ENCODE peak calls at places on chromosome 11, in four cellular contexts. One of them, this sample, is unnamed.

GRCh38 chr11:70397336-70397982 is 870 bp upstream of the CTTN start:
- DNase-seq in ovary: no peak
- DNase-seq in NT2/D1: no peak
- DNase-seq in CD8-positive, alpha-beta memory T cell: no peak
- DNase-seq in this sample: no peak

GRCh38 chr11:95563173-95563572 is 226.4 kb downstream of the FAM76B start:
- DNase-seq in ovary: no peak
- DNase-seq in NT2/D1: no peak
- DNase-seq in CD8-positive, alpha-beta memory T cell: no peak
- DNase-seq in this sample: no peak

GRCh38 chr11:62614275-62614674 is 1.2 kb downstream of the ROM1 start:
- DNase-seq in ovary: no peak
- DNase-seq in NT2/D1: no peak
- DNase-seq in CD8-positive, alpha-beta memory T cell: no peak
- DNase-seq in this sample: no peak

GRCh38 chr11:12053606-12054361 is 45.4 kb upstream of the DKK3 start:
- DNase-seq in ovary: no peak
- DNase-seq in NT2/D1: no peak
- DNase-seq in CD8-positive, alpha-beta memory T cell: no peak
- DNase-seq in this sample: no peak

GRCh38 chr11:76789443-76789719 is 6.2 kb downstream of the TSKU start:
- DNase-seq in ovary: no peak
- DNase-seq in NT2/D1: no peak
- DNase-seq in CD8-positive, alpha-beta memory T cell: no peak
- DNase-seq in this sample: no peak

GRCh38 chr11:82790723-82791487 is 57.2 kb upstream of the FAM181B start:
- DNase-seq in ovary: no peak
- DNase-seq in NT2/D1: no peak
- DNase-seq in CD8-positive, alpha-beta memory T cell: no peak
- DNase-seq in this sample: peak; percentile 92

GRCh38 chr11:125270711-125271110 is 106.2 kb downstream of the PKNOX2 start:
- DNase-seq in ovary: no peak
- DNase-seq in NT2/D1: no peak
- DNase-seq in CD8-positive, alpha-beta memory T cell: no peak
- DNase-seq in this sample: no peak

GRCh38 chr11:17741487-17741886 is 6.9 kb downstream of the KCNC1 start:
- DNase-seq in ovary: no peak
- DNase-seq in NT2/D1: no peak
- DNase-seq in CD8-positive, alpha-beta memory T cell: no peak
- DNase-seq in this sample: no peak

DNA sequence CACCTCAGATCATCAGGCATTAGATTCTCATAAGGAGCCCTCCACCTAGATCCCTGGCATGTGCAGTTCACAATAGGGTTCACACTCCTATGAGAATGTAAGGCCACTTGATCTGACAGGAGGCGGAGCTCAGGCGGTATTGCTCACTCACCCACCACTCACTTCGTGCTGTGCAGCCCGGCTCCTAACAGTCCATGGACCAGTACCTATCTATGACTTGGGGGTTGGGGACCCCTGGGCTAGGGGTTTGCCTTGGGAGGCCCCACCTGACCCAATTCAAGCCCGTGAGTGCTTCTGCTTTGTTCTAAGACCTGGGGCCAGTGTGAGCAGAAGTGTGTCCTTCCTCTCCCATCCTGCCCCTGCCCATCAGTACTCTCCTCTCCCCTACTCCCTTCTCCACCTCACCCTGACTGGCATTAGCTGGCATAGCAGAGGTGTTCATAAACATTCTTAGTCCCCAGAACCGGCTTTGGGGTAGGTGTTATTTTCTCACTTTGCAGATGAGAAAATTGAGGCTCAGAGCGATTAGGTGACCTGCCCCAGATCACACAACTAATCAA is 2.2 kb downstream of the APOC3 start:
- DNase-seq in ovary: no peak
- DNase-seq in NT2/D1: no peak
- DNase-seq in CD8-positive, alpha-beta memory T cell: no peak
- DNase-seq in this sample: no peak
- H3K4me3 ChIP-seq in ovary: no peak overlapping the region
- H3K4me3 ChIP-seq in NT2/D1: no peak overlapping the region
- H3K4me3 ChIP-seq in CD8-positive, alpha-beta memory T cell: no peak overlapping the region
- H3K4me3 ChIP-seq in this sample: no peak overlapping the region

GRCh38 chr11:859394-860131 is 16.9 kb downstream of the TSPAN4 start:
- DNase-seq in ovary: peak; percentile 87
- DNase-seq in NT2/D1: no peak
- DNase-seq in CD8-positive, alpha-beta memory T cell: no peak
- DNase-seq in this sample: peak; percentile 90
- H3K4me3 ChIP-seq in ovary: no peak overlapping the region
- H3K4me3 ChIP-seq in NT2/D1: no peak overlapping the region
- H3K4me3 ChIP-seq in CD8-positive, alpha-beta memory T cell: no peak overlapping the region
- H3K4me3 ChIP-seq in this sample: peak overlapping the region; percentile 38

GRCh38 chr11:9740202-9740881 is 76.5 kb downstream of the SWAP70 start:
- DNase-seq in ovary: no peak
- DNase-seq in NT2/D1: no peak
- DNase-seq in CD8-positive, alpha-beta memory T cell: no peak
- DNase-seq in this sample: no peak

GRCh38 chr11:9736365-9736764 is 72.5 kb downstream of the SWAP70 start:
- DNase-seq in ovary: no peak
- DNase-seq in NT2/D1: no peak
- DNase-seq in CD8-positive, alpha-beta memory T cell: no peak
- DNase-seq in this sample: no peak

GRCh38 chr11:9738126-9738525 is 74.2 kb downstream of the SWAP70 start:
- DNase-seq in ovary: no peak
- DNase-seq in NT2/D1: no peak
- DNase-seq in CD8-positive, alpha-beta memory T cell: no peak
- DNase-seq in this sample: no peak

GRCh38 chr11:9739108-9739507 is 75.2 kb downstream of the SWAP70 start:
- DNase-seq in ovary: no peak
- DNase-seq in NT2/D1: no peak
- DNase-seq in CD8-positive, alpha-beta memory T cell: no peak
- DNase-seq in this sample: no peak

DNA sequence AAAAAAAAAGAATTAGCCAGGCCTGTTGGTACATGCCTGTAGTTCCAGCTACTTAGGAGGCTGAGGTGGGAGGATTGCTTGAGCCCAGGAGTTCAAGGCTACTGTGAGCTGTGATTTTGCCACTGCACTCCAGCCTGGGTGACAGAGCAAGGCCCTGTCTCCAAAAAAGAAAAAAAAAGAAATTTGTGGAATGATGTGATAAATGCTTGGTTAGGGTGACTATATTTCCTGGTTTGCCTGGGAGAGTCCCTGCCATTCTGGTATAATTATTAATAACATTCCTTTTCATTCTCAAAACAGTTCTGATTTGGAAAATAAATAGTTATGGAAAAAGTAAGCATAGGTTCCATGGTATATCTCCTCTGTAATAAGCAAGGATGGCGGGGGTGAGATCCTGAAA is 74.8 kb downstream of the SWAP70 start:
- DNase-seq in ovary: no peak
- DNase-seq in NT2/D1: no peak
- DNase-seq in CD8-positive, alpha-beta memory T cell: no peak
- DNase-seq in this sample: no peak
- H3K4me3 ChIP-seq in ovary: no peak overlapping the region
- H3K4me3 ChIP-seq in NT2/D1: no peak overlapping the region
- H3K4me3 ChIP-seq in CD8-positive, alpha-beta memory T cell: no peak overlapping the region
- H3K4me3 ChIP-seq in this sample: no peak overlapping the region

GRCh38 chr11:9575531-9576240 is 2.2 kb downstream of the WEE1 start:
- DNase-seq in ovary: no peak
- DNase-seq in NT2/D1: no peak
- DNase-seq in CD8-positive, alpha-beta memory T cell: no peak
- DNase-seq in this sample: no peak

GRCh38 chr11:9574556-9574805 is 1.0 kb downstream of the WEE1 start:
- DNase-seq in ovary: peak; percentile 69
- DNase-seq in NT2/D1: no peak
- DNase-seq in CD8-positive, alpha-beta memory T cell: peak; percentile 16
- DNase-seq in this sample: no peak

GRCh38 chr11:9574806-9575530 is 1.5 kb downstream of the WEE1 start:
- DNase-seq in ovary: peak; percentile 79
- DNase-seq in NT2/D1: peak; percentile 51
- DNase-seq in CD8-positive, alpha-beta memory T cell: no peak
- DNase-seq in this sample: peak; percentile 64

GRCh38 chr11:9577032-9577431 is 3.6 kb downstream of the WEE1 start:
- DNase-seq in ovary: no peak
- DNase-seq in NT2/D1: no peak
- DNase-seq in CD8-positive, alpha-beta memory T cell: no peak
- DNase-seq in this sample: no peak

GRCh38 chr11:9577551-9577950 is 4.1 kb downstream of the WEE1 start:
- DNase-seq in ovary: no peak
- DNase-seq in NT2/D1: no peak
- DNase-seq in CD8-positive, alpha-beta memory T cell: peak; percentile 10
- DNase-seq in this sample: no peak
- H3K4me3 ChIP-seq in ovary: peak overlapping the region; percentile 2
- H3K4me3 ChIP-seq in NT2/D1: peak overlapping the region; percentile 95
- H3K4me3 ChIP-seq in CD8-positive, alpha-beta memory T cell: peak overlapping the region; percentile 1
- H3K4me3 ChIP-seq in this sample: peak overlapping the region; percentile 82

GRCh38 chr11:36507824-36508489 is 2.1 kb downstream of the TRAF6 start:
- DNase-seq in ovary: no peak
- DNase-seq in NT2/D1: no peak
- DNase-seq in CD8-positive, alpha-beta memory T cell: no peak
- DNase-seq in this sample: no peak
- H3K4me3 ChIP-seq in ovary: peak overlapping the region; percentile 99
- H3K4me3 ChIP-seq in NT2/D1: no peak overlapping the region
- H3K4me3 ChIP-seq in CD8-positive, alpha-beta memory T cell: peak overlapping the region; percentile 83
- H3K4me3 ChIP-seq in this sample: no peak overlapping the region

DNA sequence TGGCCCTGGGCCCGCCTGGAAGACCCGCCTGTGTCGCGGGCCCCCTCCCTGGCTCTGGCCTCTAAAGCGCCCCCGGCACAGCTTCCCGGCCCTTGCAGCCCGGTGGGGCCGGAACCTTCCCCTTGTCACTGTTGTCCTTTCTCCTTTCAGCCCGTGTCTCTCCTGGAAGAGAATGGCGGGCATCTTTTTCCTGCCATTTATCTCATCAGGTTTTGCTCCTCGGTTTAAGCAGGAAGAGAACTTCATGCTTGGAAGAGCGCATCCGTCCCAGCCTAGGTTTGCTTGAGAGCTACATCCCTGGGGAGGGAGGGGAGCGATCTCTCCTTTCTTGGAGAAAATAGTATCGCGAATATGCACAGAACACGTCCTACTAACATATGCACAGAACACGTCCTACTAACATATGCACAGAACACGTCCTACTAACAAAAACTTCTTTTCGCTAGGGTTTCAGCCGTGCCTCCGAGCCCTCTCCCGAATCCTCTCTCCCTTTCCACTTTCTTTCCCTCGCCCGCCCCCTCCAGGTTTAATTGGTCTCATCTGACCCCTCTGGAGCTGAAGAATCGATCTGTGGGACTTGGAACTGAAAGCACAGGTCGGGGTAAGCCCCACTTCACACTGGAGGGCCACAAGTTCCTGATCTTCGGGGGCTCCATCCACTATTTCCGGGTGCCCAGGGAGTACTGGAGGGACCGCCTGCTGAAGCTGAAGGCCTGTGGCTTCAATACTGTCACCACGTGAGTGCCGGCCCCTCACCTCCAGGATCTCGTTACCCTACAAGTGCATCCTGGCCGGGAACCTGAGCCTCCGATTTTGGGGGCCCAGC is 1.2 kb downstream of the GLB1L3 start:
- DNase-seq in ovary: no peak
- DNase-seq in NT2/D1: no peak
- DNase-seq in CD8-positive, alpha-beta memory T cell: no peak
- DNase-seq in this sample: no peak
- H3K4me3 ChIP-seq in ovary: no peak overlapping the region
- H3K4me3 ChIP-seq in NT2/D1: peak overlapping the region; percentile 55
- H3K4me3 ChIP-seq in CD8-positive, alpha-beta memory T cell: no peak overlapping the region
- H3K4me3 ChIP-seq in this sample: no peak overlapping the region

GRCh38 chr11:94127632-94128031 is 1.0 kb upstream of the PANX1 start:
- DNase-seq in ovary: no peak
- DNase-seq in NT2/D1: no peak
- DNase-seq in CD8-positive, alpha-beta memory T cell: no peak
- DNase-seq in this sample: no peak
- H3K4me3 ChIP-seq in ovary: peak overlapping the region; percentile 79
- H3K4me3 ChIP-seq in NT2/D1: peak overlapping the region; percentile 86
- H3K4me3 ChIP-seq in CD8-positive, alpha-beta memory T cell: peak overlapping the region; percentile 97
- H3K4me3 ChIP-seq in this sample: peak overlapping the region; percentile 96

This sample was measured in BE2C.